ENCODE peak calls at places on chromosomes 6 and 20, in ten cellular contexts. A is ascending aorta, T is upper lobe of right lung, E is psoas muscle, G is cardiac muscle cell, Y is thoracic aorta, Q is tibial nerve, D is mammary epithelial cell, Z is stomach, X is esophagus muscularis mucosa. M is an unnamed sample.

GRCh38 chr20:4563534-4563933 is 158.2 kb upstream of the PRND start:
- DNase-seq in E (no peak), A (no peak), G (peak; percentile 84), Q (no peak), X (peak; percentile 50), Z (no peak), T (no peak), D (peak; percentile 68), Y (no peak), M (no peak)

GRCh38 chr6:19757036-19757435 is 80.1 kb upstream of the ID4 start:
- DNase-seq in X (no peak), G (peak; percentile 53), A (no peak), Q (no peak), D (no peak), Z (no peak), E (no peak), T (no peak), Y (no peak), M (no peak)

GRCh38 chr6:127302728-127303675 is 36.3 kb downstream of the RNF146 start:
- DNase-seq in Y (no peak), G (peak; percentile 67), D (peak; percentile 33), E (no peak), T (no peak), X (no peak), A (no peak), Z (peak; percentile 44), Q (peak; percentile 23), M (no peak)

GRCh38 chr6:136546321-136546720 is 3.9 kb downstream of the MAP7 start:
- DNase-seq in Q (no peak), X (no peak), D (no peak), Z (no peak), Y (no peak), G (no peak), T (no peak), A (no peak), E (no peak), M (no peak)

GRCh38 chr6:75488026-75488425 is 5.6 kb downstream of the FILIP1 start:
- DNase-seq in A (no peak), Q (no peak), Y (no peak), E (no peak), X (no peak), T (no peak), Z (no peak), D (no peak), G (peak; percentile 88), M (no peak)

GRCh38 chr6:484086-484728 is 92.7 kb downstream of the IRF4 start:
- DNase-seq in Y (no peak), A (no peak), E (no peak), T (no peak), D (peak; percentile 20), Z (no peak), Q (no peak), X (peak; percentile 17), G (peak; percentile 15), M (no peak)

GRCh38 chr6:112683926-112684325 is 336.8 kb downstream of the RFPL4B start:
- DNase-seq in G (peak; percentile 95), T (no peak), Y (no peak), Z (no peak), A (no peak), Q (no peak), X (no peak), D (peak; percentile 78), E (no peak), M (no peak)

GRCh38 chr6:110689275-110689935 is 125.9 kb downstream of the CDK19 start:
- DNase-seq in X (no peak), Q (no peak), T (no peak), G (no peak), Y (no peak), E (no peak), Z (no peak), A (no peak), D (peak; percentile 55), M (no peak)

GRCh38 chr6:13044390-13044789 is 283.9 kb downstream of the TBC1D7 start:
- DNase-seq in T (no peak), Y (no peak), G (peak; percentile 35), E (no peak), A (no peak), D (peak; percentile 1), Z (no peak), Q (no peak), X (no peak), M (no peak)

GRCh38 chr6:46491201-46491788 is at the start of gene RCAN2:
- DNase-seq in T (peak; percentile 85), E (peak; percentile 84), Q (peak; percentile 13), Z (peak; percentile 59), G (peak; percentile 17), A (peak; percentile 48), D (peak; percentile 42), Y (peak; percentile 52), X (no peak), M (no peak)

GRCh38 chr20:13147971-13148370 is 73.1 kb upstream of the ISM1 start:
- DNase-seq in A (no peak), X (no peak), Z (no peak), Q (no peak), E (no peak), Y (no peak), T (no peak), D (no peak), G (no peak), M (no peak)

GRCh38 chr6:42970859-42971612 is 7.9 kb downstream of the PEX6 start:
- DNase-seq in T (no peak), G (no peak), X (no peak), Y (no peak), Q (no peak), A (no peak), D (no peak), Z (no peak), E (no peak), M (no peak)

GRCh38 chr20:47762699-47763098 is 22.6 kb downstream of the SULF2 start:
- DNase-seq in E (no peak), D (no peak), Z (no peak), X (no peak), A (no peak), Q (no peak), T (no peak), G (peak; percentile 74), Y (no peak), M (no peak)

GRCh38 chr6:88380618-88381288 is 214.6 kb upstream of the CNR1 start:
- DNase-seq in T (no peak), G (no peak), D (no peak), Z (no peak), A (no peak), Y (no peak), Q (no peak), X (no peak), E (no peak), M (no peak)

GRCh38 chr6:36666726-36667591 is 11.6 kb upstream of the CDKN1A start:
- DNase-seq in X (no peak), Q (peak; percentile 74), G (peak; percentile 97), T (peak; percentile 86), E (peak; percentile 93), A (peak; percentile 58), D (peak; percentile 99), Y (peak; percentile 67), Z (peak; percentile 47), M (no peak)

GRCh38 chr20:16803965-16804792 is 56.0 kb downstream of the OTOR start:
- DNase-seq in A (no peak), Q (peak; percentile 48), Y (no peak), G (peak; percentile 56), X (no peak), E (peak; percentile 59), D (peak; percentile 28), Z (peak; percentile 54), T (peak; percentile 77), M (no peak)

GRCh38 chr6:47749726-47750125 is 32.1 kb upstream of the OPN5 start:
- DNase-seq in E (no peak), A (no peak), Z (no peak), Y (no peak), X (no peak), Q (no peak), T (no peak), D (no peak), G (no peak), M (no peak)

GRCh38 chr20:45341939-45342862 is 6.0 kb downstream of the SDC4 start:
- DNase-seq in Q (no peak), Z (peak; percentile 90), G (peak; percentile 70), E (peak; percentile 83), T (peak; percentile 82), D (peak; percentile 62), X (no peak), A (peak; percentile 69), Y (no peak), M (no peak)

GRCh38 chr6:81937296-81937937 is 184.9 kb upstream of the TENT5A start:
- DNase-seq in Y (no peak), Q (no peak), E (no peak), Z (no peak), G (no peak), D (peak; percentile 56), A (no peak), T (no peak), X (no peak), M (no peak)

DNA sequence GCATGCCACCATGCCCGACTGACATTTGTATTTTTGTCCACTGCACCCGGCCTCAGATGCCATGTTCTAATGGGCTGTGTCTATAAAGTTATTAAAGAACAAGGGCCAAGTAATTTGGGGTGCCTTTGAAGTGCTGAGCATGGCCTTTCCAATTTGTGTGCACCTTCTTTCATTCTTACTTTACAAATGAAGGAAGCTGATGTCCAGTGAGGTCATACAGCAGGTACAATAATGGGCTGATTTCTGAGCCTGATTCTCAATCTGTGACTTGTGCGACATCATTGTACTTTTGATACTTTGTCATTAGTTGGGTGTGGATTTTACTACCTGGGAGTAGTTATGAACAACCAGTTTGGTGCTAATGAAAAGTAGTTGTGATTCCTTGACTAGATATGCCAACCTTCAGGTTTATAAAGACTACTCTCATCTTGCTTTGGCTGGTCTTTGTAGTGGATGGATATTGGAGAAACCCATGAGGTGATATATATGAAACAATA is 94.3 kb downstream of the JARID2 start:
- DNase-seq in D (no peak), A (no peak), T (no peak), X (no peak), E (no peak), G (no peak), Y (no peak), Z (no peak), Q (no peak), M (no peak)
- H3K4me1 ChIP-seq in D (peaks cover 12% of the 10 kb centered on the region), A (no peaks in the 10 kb centered on the region), T (peaks cover 29% of the 10 kb centered on the region), X (peaks cover 22% of the 10 kb centered on the region), E (peaks cover 33% of the 10 kb centered on the region), G (peaks cover 43% of the 10 kb centered on the region), Y (no peaks in the 10 kb centered on the region), Z (peaks cover 60% of the 10 kb centered on the region), Q (no peaks in the 10 kb centered on the region), M (peaks cover 56% of the 10 kb centered on the region)

GRCh38 chr6:41184761-41185160 is 16.2 kb downstream of the TREML2 start:
- DNase-seq in Z (no peak), D (no peak), G (no peak), Y (no peak), E (no peak), Q (no peak), T (no peak), X (no peak), A (no peak), M (no peak)
- H3K4me1 ChIP-seq in Z (no peaks in the 10 kb centered on the region), D (peaks cover 12% of the 10 kb centered on the region), G (no peaks in the 10 kb centered on the region), Y (no peaks in the 10 kb centered on the region), E (no peaks in the 10 kb centered on the region), Q (no peaks in the 10 kb centered on the region), T (no peaks in the 10 kb centered on the region), X (no peaks in the 10 kb centered on the region), A (no peaks in the 10 kb centered on the region), M (no peaks in the 10 kb centered on the region)

GRCh38 chr6:3742076-3742425 is 9.5 kb downstream of the PXDC1 start:
- DNase-seq in G (no peak), Y (no peak), Z (no peak), E (no peak), X (no peak), Q (no peak), D (no peak), T (no peak), A (no peak), M (no peak)
- H3K4me1 ChIP-seq in G (peaks cover 4% of the 10 kb centered on the region), Y (peaks cover 80% of the 10 kb centered on the region), Z (peaks cover 88% of the 10 kb centered on the region), E (peaks cover 69% of the 10 kb centered on the region), X (peaks cover 71% of the 10 kb centered on the region), Q (no peaks in the 10 kb centered on the region), D (peaks cover 23% of the 10 kb centered on the region), T (peaks cover 51% of the 10 kb centered on the region), A (peaks cover 44% of the 10 kb centered on the region), M (peaks cover 99% of the 10 kb centered on the region)

GRCh38 chr20:32576560-32576959 is 8.6 kb downstream of the NOL4L start:
- DNase-seq in Q (no peak), X (no peak), Z (no peak), E (no peak), G (no peak), T (no peak), Y (no peak), D (no peak), A (no peak), M (no peak)
- H3K4me1 ChIP-seq in Q (no peaks in the 10 kb centered on the region), X (no peaks in the 10 kb centered on the region), Z (peaks cover 11% of the 10 kb centered on the region), E (no peaks in the 10 kb centered on the region), G (peaks cover 21% of the 10 kb centered on the region), T (no peaks in the 10 kb centered on the region), Y (no peaks in the 10 kb centered on the region), D (peaks cover 5% of the 10 kb centered on the region), A (no peaks in the 10 kb centered on the region), M (no peaks in the 10 kb centered on the region)

M was measured in esophagus squamous epithelium.